ENCODE peak calls at places on chromosomes 13 and 19, in six cellular contexts. P, H, I, D, X and K are unnamed samples.

GRCh38 chr13:44132710-44133109 is 240.9 kb upstream of the SERP2 start:
- DNase-seq in X (peak; percentile 83), P (peak; percentile 85), I (peak; percentile 75), D (peak; percentile 78), H (peak; percentile 71), K (no peak)

GRCh38 chr19:738509-739128 is 12.3 kb upstream of the MISP start:
- DNase-seq in D (no peak), I (no peak), X (no peak), H (no peak), P (no peak), K (no peak)

GRCh38 chr19:1847684-1848398 is 442 bp downstream of the REXO1 start:
- DNase-seq in D (peak; percentile 51), X (peak; percentile 85), P (no peak), I (peak; percentile 64), H (no peak), K (no peak)

GRCh38 chr13:110770678-110771077 is 57.2 kb downstream of the ING1 start:
- DNase-seq in H (no peak), P (no peak), I (no peak), D (no peak), X (no peak), K (no peak)

GRCh38 chr19:41795031-41795461 is 1.3 kb upstream of the CEACAM3 start:
- DNase-seq in H (no peak), D (peak; percentile 75), I (peak; percentile 41), X (no peak), P (no peak), K (peak; percentile 69)

GRCh38 chr13:110250258-110250891 is 56.6 kb downstream of the COL4A1 start:
- DNase-seq in X (peak; percentile 90), I (peak; percentile 82), D (no peak), H (peak; percentile 65), P (peak; percentile 89), K (no peak)

GRCh38 chr13:51786425-51787010 is 17.4 kb downstream of the DHRS12 start:
- DNase-seq in I (no peak), X (no peak), P (no peak), H (no peak), D (no peak), K (no peak)

GRCh38 chr13:34155931-34156607 is 338.1 kb downstream of the RFC3 start:
- DNase-seq in X (no peak), P (no peak), H (no peak), I (peak; percentile 48), D (no peak), K (peak; percentile 48)

GRCh38 chr13:19587635-19588300 is 26.4 kb upstream of the TPTE2 start:
- DNase-seq in H (no peak), X (no peak), P (no peak), D (no peak), I (peak; percentile 60), K (peak; percentile 53)

GRCh38 chr19:371501-372160 is 27.0 kb upstream of the MIER2 start:
- DNase-seq in H (no peak), X (peak; percentile 27), I (no peak), P (no peak), D (no peak), K (no peak)

GRCh38 chr13:70218618-70219017 is 110.4 kb upstream of the KLHL1 start:
- DNase-seq in H (no peak), D (no peak), X (no peak), P (no peak), I (no peak), K (no peak)

GRCh38 chr13:19622189-19622588 is 11.3 kb upstream of the MPHOSPH8 start:
- DNase-seq in H (no peak), D (no peak), X (no peak), I (no peak), P (no peak), K (no peak)

GRCh38 chr19:2306971-2307370 is 983 bp downstream of the LINGO3 start:
- DNase-seq in I (no peak), D (no peak), H (no peak), P (no peak), X (no peak), K (no peak)

GRCh38 chr19:1457892-1458291 is 8.0 kb downstream of the APC2 start:
- DNase-seq in I (no peak), D (no peak), H (peak; percentile 6), P (peak; percentile 48), X (no peak), K (no peak)

GRCh38 chr19:47507031-47507430 is 7.8 kb downstream of the NAPA start:
- DNase-seq in I (no peak), H (no peak), P (peak; percentile 72), D (no peak), X (no peak), K (peak; percentile 83)

GRCh38 chr19:14059093-14059480 is 2.8 kb downstream of the PALM3 start:
- DNase-seq in P (no peak), H (no peak), D (no peak), X (no peak), I (peak; percentile 8), K (peak; percentile 39)

GRCh38 chr13:53201454-53202225 is 173.0 kb downstream of the OLFM4 start:
- DNase-seq in H (peak; percentile 25), I (peak; percentile 7), P (peak; percentile 43), D (no peak), X (peak; percentile 66), K (no peak)

GRCh38 chr19:44582581-44583265 is 30.6 kb upstream of the IGSF23 start:
- DNase-seq in H (peak; percentile 31), P (no peak), X (no peak), D (peak; percentile 34), I (peak; percentile 63), K (peak; percentile 53)

GRCh38 chr13:111341886-111342285 is 21.4 kb downstream of the TEX29 start:
- DNase-seq in H (no peak), P (no peak), D (no peak), X (no peak), I (no peak), K (no peak)

DNA sequence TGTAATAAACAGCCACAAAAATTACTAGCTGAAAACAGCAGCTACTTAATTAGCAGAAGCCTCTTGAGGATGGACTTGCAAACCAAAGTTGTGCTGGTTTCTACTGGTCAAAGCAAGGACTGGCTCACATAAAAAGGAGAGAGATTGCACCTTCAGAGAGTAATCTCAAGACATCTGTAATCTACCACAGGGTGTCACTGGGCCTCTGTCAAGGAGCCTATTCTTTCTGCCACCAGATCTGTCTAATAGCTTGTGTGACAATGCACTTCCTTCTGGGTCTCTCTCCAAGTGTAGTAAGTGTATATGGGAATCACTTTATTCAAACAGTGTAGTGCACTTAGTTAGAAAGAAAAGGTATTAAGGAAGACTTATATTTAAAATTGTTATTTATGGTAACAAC is 24.4 kb upstream of the ZNF561 start:
- DNase-seq in I (no peak), X (no peak), D (no peak), H (no peak), P (no peak), K (peak; percentile 49)
- TF ChIP-seq CTCF in I (no peak), X (no peak), D (no peak), H (no peak), P (no peak), K (peak; percentile 51)

DNA sequence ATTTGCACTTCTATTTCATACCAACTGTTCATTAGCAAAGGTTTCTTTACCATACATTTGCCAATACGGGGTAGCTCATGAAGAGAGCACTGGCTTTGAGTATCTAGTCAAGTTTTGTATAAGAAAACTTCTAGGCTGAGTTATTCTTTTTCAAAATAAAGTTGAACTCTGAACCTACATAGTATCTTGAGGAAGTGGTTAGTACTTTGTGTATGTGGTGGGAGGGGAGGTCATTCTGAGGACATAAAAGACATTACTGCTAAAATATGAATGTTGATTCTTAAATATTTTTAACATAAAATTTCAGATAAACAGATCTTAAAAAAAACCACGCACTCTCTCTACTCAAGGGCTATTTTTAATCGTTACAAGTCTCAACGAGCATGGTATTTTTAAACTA is 117.8 kb upstream of the POSTN start:
- DNase-seq in X (no peak), I (peak; percentile 85), D (no peak), H (no peak), P (no peak), K (no peak)
- H3K4me3 ChIP-seq in X (no peak overlapping the region), I (no peak overlapping the region), D (no peak overlapping the region), H (no peak overlapping the region), P (no peak overlapping the region), K (no peak overlapping the region)

DNA sequence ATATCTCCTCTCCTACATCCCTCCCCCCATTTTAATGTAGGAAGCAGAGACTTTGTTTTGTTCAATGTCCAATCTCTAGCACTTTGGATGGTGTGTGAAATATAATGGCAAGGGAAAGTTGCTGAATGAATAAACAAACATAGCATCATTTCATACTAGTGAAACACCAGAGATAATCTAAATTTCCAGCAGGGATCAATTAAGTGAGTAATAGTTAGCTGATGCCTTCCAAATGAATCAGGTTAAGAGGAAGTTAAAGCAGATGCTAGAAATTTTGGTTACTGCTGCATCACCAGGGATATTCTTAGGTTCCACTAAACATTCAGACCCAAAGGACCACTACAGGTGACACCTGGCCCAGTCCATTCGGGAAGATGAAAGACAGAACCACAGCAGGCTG is 8.1 kb downstream of the MRPS31 start:
- DNase-seq in X (no peak), P (no peak), I (no peak), D (no peak), H (no peak), K (no peak)
- H3K36me3 ChIP-seq in X (peaks cover 27% of the 10 kb centered on the region), P (peaks cover 64% of the 10 kb centered on the region), I (peaks cover 10% of the 10 kb centered on the region), D (peaks cover 43% of the 10 kb centered on the region), H (peaks cover 13% of the 10 kb centered on the region), K (no peaks in the 10 kb centered on the region)

DNA sequence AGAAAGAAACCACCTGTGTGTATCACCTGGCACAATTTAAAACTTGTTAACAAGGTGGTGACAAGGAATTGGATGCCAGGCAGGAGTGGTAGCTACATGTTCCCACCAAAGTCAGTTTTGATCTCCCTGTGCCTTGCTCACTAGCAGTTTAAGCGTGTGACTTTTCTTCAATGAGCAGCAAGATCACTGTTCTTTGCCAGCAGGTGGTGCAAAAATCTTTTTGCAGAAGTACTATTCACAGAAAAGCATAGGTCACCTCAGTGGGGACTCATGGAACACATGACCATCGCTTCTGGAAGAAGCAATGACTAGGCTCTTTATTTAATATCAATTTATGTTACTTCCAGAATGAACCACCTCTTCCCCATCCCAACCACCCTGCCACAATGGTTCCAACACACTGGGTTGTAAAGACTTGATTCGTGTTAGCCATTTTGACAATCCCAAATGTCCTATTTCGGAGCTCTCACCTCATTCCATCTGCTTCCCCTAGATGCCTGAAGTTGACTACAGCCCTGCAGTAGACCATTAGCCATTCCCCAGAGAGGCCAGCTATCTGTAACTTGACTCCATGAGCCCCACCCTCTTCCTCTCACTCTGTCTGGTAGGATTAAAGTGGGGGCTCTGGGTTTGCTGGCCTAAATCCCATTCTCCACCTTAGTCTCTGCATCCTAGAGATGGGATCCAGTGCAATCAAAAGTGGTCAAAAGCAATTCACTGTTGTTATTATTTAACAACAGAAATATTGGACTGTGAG is 59.1 kb upstream of the TNFRSF19 start:
- DNase-seq in X (no peak), H (no peak), P (no peak), I (peak; percentile 59), D (no peak), K (peak; percentile 61)
- TF ChIP-seq CTCF in X (peak; percentile 39), H (no peak), P (peak; percentile 34), I (peak; percentile 21), D (no peak), K (peak; percentile 47)

DNA sequence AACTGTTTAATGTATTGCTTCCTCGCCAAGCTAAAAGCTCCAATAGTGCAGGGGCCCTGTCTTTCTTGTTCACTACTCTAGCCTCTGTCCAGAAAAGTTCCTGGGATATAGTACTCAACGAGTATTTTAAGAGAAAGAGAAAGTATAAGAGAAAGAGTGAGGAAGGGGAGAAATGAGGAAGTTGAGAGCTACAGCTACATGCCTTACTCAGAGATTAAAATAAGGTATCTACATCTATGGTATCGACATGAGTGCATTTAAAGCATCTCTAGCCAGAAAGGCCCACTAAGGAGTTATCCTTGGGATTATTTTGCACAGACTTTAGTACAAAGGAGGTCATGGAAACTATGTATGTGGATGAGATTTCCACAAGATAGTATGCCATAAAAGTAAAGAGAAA is 28.5 kb downstream of the MYCBP2 start:
- DNase-seq in D (no peak), P (no peak), I (no peak), H (no peak), X (no peak), K (no peak)
- H3K4me3 ChIP-seq in D (no peak overlapping the region), P (no peak overlapping the region), I (no peak overlapping the region), H (no peak overlapping the region), X (no peak overlapping the region), K (no peak overlapping the region)